ENCODE peak calls at places on chromosomes 3 and 15, in four cellular contexts. C, Y, B and S are unnamed samples.

GRCh38 chr3:23567917-23568316 is 237.8 kb upstream of the UBE2E1 start:
- DNase-seq in C (no peak), Y (no peak), B (peak; percentile 84), S (no peak)

GRCh38 chr3:18351823-18352744 is 73.1 kb downstream of the SATB1 start:
- DNase-seq in C (no peak), Y (no peak), B (no peak), S (peak; percentile 69)

GRCh38 chr3:133113526-133113925 is 75.3 kb downstream of the TMEM108 start:
- DNase-seq in C (no peak), Y (no peak), B (peak; percentile 73), S (no peak)

GRCh38 chr3:132034486-132035464 is at the start of gene CPNE4:
- DNase-seq in C (peak; percentile 97), Y (peak; percentile 100), B (peak; percentile 72), S (peak; percentile 87)

GRCh38 chr3:110332591-110332990 is 739.0 kb upstream of the NECTIN3 start:
- DNase-seq in C (no peak), Y (no peak), B (no peak), S (no peak)

GRCh38 chr3:197495059-197495455 is 60.7 kb downstream of the BDH1 start:
- DNase-seq in C (no peak), Y (no peak), B (no peak), S (no peak)

GRCh38 chr15:95990833-95991232 is 339.7 kb upstream of the NR2F2 start:
- DNase-seq in C (no peak), Y (no peak), B (no peak), S (no peak)

GRCh38 chr3:33980252-33980651 is 181.8 kb downstream of the PDCD6IP start:
- DNase-seq in C (no peak), Y (no peak), B (peak; percentile 22), S (no peak)

GRCh38 chr3:76063019-76063418 is 277.7 kb upstream of the ZNF717 start:
- DNase-seq in C (no peak), Y (no peak), B (peak; percentile 93), S (no peak)

GRCh38 chr15:78358114-78358513 is 18.0 kb downstream of the CRABP1 start:
- DNase-seq in C (peak; percentile 40), Y (no peak), B (peak; percentile 6), S (no peak)

GRCh38 chr15:59746777-59747176 is 57.7 kb upstream of the BNIP2 start:
- DNase-seq in C (no peak), Y (no peak), B (no peak), S (no peak)

GRCh38 chr15:59739557-59740186 is 50.6 kb upstream of the BNIP2 start:
- DNase-seq in C (no peak), Y (no peak), B (no peak), S (no peak)

GRCh38 chr15:59738676-59739075 is 49.6 kb upstream of the BNIP2 start:
- DNase-seq in C (no peak), Y (no peak), B (no peak), S (no peak)

GRCh38 chr15:59736181-59736580 is 47.1 kb upstream of the BNIP2 start:
- DNase-seq in C (peak; percentile 18), Y (no peak), B (no peak), S (no peak)

DNA sequence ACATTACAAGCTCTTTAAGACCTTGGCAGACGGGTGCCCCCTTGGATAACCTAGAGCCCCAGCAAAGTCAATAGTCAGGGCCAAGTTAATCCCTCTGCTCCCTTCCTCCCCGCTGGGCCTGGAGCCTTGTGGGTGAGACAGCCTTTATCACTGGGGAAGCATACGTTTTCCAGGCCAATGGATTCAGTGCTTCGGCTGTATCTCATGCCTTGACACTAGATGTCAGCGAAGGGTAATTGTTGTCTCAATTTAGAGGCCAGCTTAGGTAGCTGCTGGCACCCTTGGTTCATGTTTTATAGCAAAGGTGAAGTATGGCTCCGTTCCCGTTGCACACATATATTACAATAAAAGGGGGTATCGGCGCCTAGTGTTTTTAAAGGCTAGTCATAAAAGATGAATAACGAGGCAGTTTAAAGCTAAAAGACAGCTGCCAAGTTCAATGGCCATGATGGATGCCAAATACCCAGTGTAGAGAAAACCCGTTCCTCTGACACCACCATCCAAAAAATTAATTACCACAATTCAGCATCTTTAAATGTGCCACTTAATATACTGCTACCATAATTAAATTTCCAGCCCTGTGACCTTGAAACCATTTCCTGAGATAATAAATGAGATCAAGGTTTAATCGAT is 52.3 kb upstream of the BNIP2 start:
- DNase-seq in C (peak; percentile 33), Y (peak; percentile 25), B (peak; percentile 6), S (no peak)
- TF ChIP-seq CTCF in C (no peak), Y (no peak), B (peak; percentile 13), S (no peak)

GRCh38 chr3:65425880-65426279 is 612.8 kb downstream of the MAGI1 start:
- DNase-seq in C (no peak), Y (peak; percentile 20), B (peak; percentile 39), S (no peak)
- TF ChIP-seq CTCF in C (peak; percentile 30), Y (no peak), B (peak; percentile 59), S (no peak)

GRCh38 chr15:91853968-91854943 is 748 bp downstream of the SLCO3A1 start:
- DNase-seq in C (peak; percentile 53), Y (peak; percentile 70), B (peak; percentile 10), S (peak; percentile 34)
- TF ChIP-seq CTCF in C (no peak), Y (no peak), B (no peak), S (peak; percentile 18)

GRCh38 chr3:170442945-170443344 is 24.3 kb downstream of the CLDN11 start:
- DNase-seq in C (no peak), Y (no peak), B (peak; percentile 59), S (no peak)

GRCh38 chr3:170454468-170454867 is 35.8 kb downstream of the CLDN11 start:
- DNase-seq in C (no peak), Y (no peak), B (no peak), S (no peak)

DNA sequence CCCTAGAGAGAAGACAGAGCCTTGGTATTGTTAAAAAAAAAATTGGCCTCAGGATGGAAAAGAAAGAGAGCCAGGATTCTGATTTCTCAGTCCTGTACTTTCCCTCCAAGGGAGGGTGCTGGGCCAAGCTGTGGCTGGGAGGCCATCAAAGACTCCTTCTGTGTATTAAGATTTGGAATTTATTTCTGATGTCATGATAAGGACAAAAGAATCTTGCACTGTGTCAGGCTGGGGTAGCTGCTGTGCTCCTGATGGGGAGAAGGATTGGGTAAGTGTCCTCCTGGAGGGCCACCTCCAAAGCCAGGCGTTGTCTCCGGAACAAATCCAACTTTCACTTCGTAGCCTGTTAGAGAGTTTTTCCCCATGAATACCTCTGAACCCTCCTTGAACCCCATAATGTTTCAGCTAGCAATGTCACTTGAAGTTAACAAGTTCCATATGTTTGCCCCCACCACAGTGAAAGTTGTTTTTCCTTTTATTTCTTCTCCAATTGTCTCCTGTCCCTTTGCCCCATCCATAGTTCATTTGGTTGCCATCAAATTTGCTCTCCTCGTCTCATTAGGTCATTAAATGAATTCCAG is 30.0 kb downstream of the CLDN11 start:
- DNase-seq in C (no peak), Y (no peak), B (peak; percentile 27), S (no peak)
- TF ChIP-seq CTCF in C (no peak), Y (no peak), B (no peak), S (no peak)

DNA sequence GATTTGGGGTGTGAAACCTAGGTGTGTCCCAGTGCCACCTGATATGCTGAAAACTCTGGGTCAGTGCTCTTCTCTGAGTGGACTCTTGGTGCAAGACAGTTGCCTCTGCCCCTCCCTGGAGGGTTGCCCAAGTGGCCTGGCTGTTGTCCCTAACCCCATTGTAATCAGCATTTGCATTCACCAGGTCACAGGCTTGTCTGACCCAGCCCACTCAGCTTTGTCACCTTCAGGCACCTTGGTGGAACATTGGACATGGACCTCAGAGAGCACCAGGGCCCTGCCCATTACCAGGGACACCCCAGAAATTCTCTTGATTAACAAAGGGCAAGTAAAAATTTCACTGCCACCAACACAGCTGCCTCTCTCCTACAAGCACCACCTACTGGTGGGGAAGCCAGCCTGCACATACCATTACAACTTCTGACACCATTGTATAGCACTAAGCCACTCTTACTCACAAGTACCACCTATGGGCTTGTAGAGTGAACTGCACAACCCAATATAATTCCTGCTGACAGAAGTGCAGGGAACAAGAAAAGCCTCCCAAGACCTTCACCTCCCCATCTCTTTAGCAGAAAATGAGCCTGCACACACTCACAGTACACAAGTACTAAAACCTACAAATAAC is 324.6 kb downstream of the EPHA6 start:
- DNase-seq in C (peak; percentile 27), Y (no peak), B (no peak), S (no peak)
- TF ChIP-seq CTCF in C (peak; percentile 73), Y (peak; percentile 56), B (no peak), S (no peak)